ENCODE peak calls at places on chromosomes 3 and 15, in seven cellular contexts. Q is glutamatergic neuron, K is NAMALWA, E is memory B cell, O is cardiac muscle cell, P is natural killer cell, B is RCC 7860. M is an unnamed sample.

GRCh38 chr15:74856537-74856936 is 13.6 kb upstream of the ULK3 start:
- DNase-seq in P (no peak), K (no peak), B (no peak), O (no peak), E (no peak), Q (no peak), M (no peak)

GRCh38 chr3:130915567-130916292 is 21.8 kb downstream of the ATP2C1 start:
- DNase-seq in O (no peak), P (no peak), B (no peak), K (no peak), Q (no peak), E (no peak), M (no peak)

GRCh38 chr15:77901921-77902750 is 175.4 kb downstream of the TBC1D2B start:
- DNase-seq in E (no peak), Q (peak; percentile 55), K (peak; percentile 63), P (no peak), B (no peak), O (no peak), M (no peak)

GRCh38 chr15:92902723-92903587 is 2.8 kb downstream of the CHD2 start:
- DNase-seq in B (no peak), O (no peak), P (no peak), E (no peak), K (peak; percentile 81), Q (no peak), M (no peak)

GRCh38 chr3:15860014-15860934 is 62.5 kb upstream of the ANKRD28 start:
- DNase-seq in O (peak; percentile 46), E (peak; percentile 4), K (peak; percentile 72), B (peak; percentile 37), P (no peak), Q (peak; percentile 81), M (peak; percentile 32)

GRCh38 chr3:57746156-57747125 is 9.7 kb upstream of the SLMAP start:
- DNase-seq in B (no peak), P (no peak), O (no peak), K (no peak), Q (no peak), E (no peak), M (no peak)

GRCh38 chr15:40536501-40536900 is 28.3 kb downstream of the CCDC32 start:
- DNase-seq in B (no peak), P (no peak), O (peak; percentile 68), Q (no peak), E (no peak), K (no peak), M (no peak)

GRCh38 chr3:90035643-90036042 is 928.2 kb downstream of the EPHA3 start:
- DNase-seq in P (no peak), K (no peak), B (no peak), Q (no peak), E (no peak), O (no peak), M (no peak)

GRCh38 chr15:69459063-69459462 is 6.4 kb downstream of the RPLP1 start:
- DNase-seq in P (no peak), O (no peak), E (no peak), K (no peak), B (no peak), Q (no peak), M (no peak)

GRCh38 chr3:120634539-120634938 is 38.4 kb downstream of the NDUFB4 start:
- DNase-seq in K (no peak), P (no peak), Q (no peak), E (no peak), O (no peak), B (no peak), M (no peak)

GRCh38 chr3:61417352-61417751 is 144.0 kb upstream of the PTPRG start:
- DNase-seq in K (no peak), O (peak; percentile 67), E (no peak), P (no peak), Q (no peak), B (no peak), M (no peak)